ENCODE peak calls at places on chromosomes 3 and 15, in five cellular contexts. W is neuronal stem cell, Y is H1, E is mesenchymal stem cell, I is trophoblast cell. R is an unnamed sample.

GRCh38 chr15:96701443-96701842 is 370.9 kb downstream of the NR2F2 start:
- DNase-seq in W (no peak), Y (no peak), E (no peak), I (no peak), R (no peak)

GRCh38 chr15:56428821-56429458 is 36.0 kb downstream of the MNS1 start:
- DNase-seq in W (peak), Y (no peak), E (peak), I (peak), R (no peak)

GRCh38 chr3:156449712-156450574 is 105.0 kb downstream of the SSR3 start:
- DNase-seq in W (no peak), Y (no peak), E (peak), I (peak), R (no peak)

GRCh38 chr15:85024509-85025336 is 43.1 kb downstream of the PDE8A start:
- DNase-seq in W (no peak), Y (no peak), E (peak), I (no peak), R (no peak)

GRCh38 chr3:188670446-188670845 is 501.3 kb upstream of the TPRG1 start:
- DNase-seq in W (no peak), Y (no peak), E (no peak), I (no peak), R (no peak)

GRCh38 chr15:69095280-69095679 is 65.2 kb upstream of the GLCE start:
- DNase-seq in W (no peak), Y (no peak), E (no peak), I (no peak), R (no peak)

GRCh38 chr15:60899322-60899966 is 329.7 kb downstream of the RORA start:
- DNase-seq in W (no peak), Y (no peak), E (no peak), I (no peak), R (no peak)

GRCh38 chr3:107124885-107125284 is 252.4 kb upstream of the CCDC54 start:
- DNase-seq in W (no peak), Y (no peak), E (peak), I (peak), R (no peak)

DNA sequence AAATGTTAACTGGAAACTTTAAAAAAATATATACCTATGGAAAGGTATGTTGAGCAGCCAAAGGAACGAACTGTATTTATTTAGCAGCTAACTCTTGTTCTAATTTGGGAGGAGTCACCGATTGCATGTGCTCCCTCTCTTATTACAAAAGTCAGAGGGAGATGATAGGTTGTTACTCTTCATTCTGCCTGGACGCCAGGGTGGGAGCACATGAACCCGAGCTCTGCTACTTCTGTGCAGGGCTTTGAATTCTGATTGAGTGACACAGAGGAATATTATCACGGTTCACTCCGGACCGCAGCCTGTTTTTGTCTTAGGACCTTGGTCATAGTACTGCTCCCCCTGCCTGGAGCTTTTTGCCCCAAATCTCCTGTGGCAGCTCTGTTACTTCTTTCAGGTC is 36.9 kb upstream of the LRIG1 start:
- DNase-seq in W (no peak), Y (no peak), E (no peak), I (no peak), R (no peak)
- H2BK12ac ChIP-seq in W (no peak), Y (no peak), E (no peak), I (no peak), R (no peak)

GRCh38 chr3:97838393-97838792 is 16.6 kb downstream of the CRYBG3 start:
- DNase-seq in W (no peak), Y (no peak), E (no peak), I (peak), R (no peak)
- H3K4ac ChIP-seq in W (no peak), Y (no peak), E (no peak), I (no peak), R (no peak)

GRCh38 chr3:99505200-99505599 is 133.2 kb upstream of the COL8A1 start:
- DNase-seq in W (no peak), Y (no peak), E (peak), I (no peak), R (no peak)

GRCh38 chr3:99503350-99503749 is 135.0 kb upstream of the COL8A1 start:
- DNase-seq in W (no peak), Y (no peak), E (peak), I (no peak), R (no peak)

GRCh38 chr3:99504258-99504657 is 134.1 kb upstream of the COL8A1 start:
- DNase-seq in W (no peak), Y (no peak), E (peak), I (peak), R (no peak)

GRCh38 chr3:99500485-99500884 is 137.9 kb upstream of the COL8A1 start:
- DNase-seq in W (no peak), Y (no peak), E (no peak), I (no peak), R (no peak)

DNA sequence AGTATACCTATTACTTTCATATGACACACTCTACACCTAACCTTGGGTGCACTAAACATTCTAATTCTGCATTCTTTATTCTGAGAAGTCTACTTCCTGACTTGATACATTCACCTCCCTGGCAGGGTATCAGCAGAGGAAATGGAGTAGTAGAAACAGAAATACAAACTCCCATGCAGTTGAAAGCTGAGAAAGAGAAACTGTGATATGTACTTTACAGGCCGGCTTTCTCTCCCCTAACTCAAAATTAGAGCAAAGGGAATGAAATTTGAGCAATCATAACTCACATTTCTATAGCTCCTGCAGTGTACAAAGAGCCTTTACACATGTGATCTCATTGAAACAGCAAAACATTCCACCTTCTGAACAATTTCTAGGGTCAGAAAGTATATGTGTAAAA is 135.5 kb upstream of the COL8A1 start:
- DNase-seq in W (no peak), Y (no peak), E (no peak), I (no peak), R (no peak)
- H3K18ac ChIP-seq in W (no peak), Y (no peak), E (no peak), I (no peak), R (no peak)

DNA sequence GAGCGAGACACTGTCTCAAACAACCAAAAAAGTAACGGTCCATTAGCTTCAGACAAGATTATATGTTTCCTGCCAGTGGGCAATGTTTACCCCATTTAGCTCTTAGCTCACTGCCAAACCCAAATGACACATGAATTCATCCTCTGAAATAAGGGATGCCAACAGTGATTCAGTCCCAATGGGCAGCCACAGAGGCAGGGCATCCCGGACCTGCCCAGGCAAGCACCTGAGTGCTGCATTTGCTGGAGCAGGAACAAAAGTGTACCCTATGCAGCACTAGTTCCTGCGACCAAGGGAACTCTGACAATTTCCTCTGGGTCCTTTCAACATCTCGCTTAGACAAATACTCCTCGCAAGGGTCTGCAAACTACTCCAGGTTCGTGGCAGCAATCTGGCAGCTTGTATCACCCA is 8.0 kb downstream of the IP6K2 start:
- DNase-seq in W (no peak), Y (no peak), E (no peak), I (no peak), R (no peak)
- H2BK12ac ChIP-seq in W (no peak), Y (no peak), E (no peak), I (no peak), R (no peak)

DNA sequence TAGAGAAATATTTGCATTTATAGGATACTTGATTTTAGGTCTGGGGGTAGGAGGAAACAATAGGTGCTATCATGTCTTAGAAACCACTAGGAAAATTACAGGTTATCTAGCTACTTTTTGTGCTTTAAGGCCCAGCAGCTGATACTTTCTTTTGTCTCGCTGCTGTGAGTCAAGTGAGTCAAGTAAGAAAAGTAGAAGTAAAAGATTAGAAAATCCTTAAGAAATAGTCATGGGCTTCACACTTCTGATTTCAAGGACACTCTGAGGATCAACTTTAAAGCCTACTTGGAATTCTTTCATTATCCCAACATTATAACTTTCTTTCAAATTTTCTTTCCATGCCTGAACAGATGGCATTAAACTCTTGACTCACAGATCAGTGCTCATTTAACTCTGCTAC is 95.2 kb upstream of the RBMS3 start:
- DNase-seq in W (no peak), Y (no peak), E (peak), I (no peak), R (no peak)
- H3K4ac ChIP-seq in W (no peak), Y (no peak), E (no peak), I (no peak), R (no peak)

DNA sequence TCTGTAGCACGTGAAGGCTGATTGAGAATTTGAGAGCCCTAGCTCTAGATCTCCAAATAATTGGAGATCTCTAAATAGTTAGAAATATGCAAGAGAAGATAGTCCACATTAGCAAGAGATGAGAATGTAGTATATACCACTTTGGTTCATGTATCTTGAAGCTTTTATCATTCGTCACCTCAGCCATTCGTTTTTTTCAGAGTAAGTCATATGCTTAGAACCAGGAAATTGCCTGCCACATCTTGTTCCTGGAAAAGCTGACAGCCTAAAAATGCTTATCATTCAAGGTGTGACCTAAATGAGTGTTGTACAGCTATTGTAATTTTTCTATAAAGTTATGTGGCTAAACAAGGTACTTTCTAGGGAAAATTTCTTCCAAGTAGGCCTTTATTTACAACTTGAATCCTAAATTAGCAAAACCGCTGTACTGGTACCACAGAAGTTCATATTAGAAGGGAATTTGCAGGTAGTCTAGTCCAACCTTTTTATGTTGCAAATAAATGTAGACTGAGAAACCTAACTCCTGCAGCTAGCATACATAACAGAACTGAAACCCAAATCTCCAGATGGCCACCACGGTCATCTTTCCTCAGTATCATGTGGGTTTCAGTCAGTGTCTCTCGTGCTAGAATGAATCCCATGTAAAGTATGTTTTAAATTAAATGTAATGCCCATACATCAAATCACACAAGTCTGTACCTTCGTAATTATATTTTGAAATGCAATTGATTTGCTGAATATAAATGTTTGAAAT is 48.6 kb downstream of the FNDC3B start:
- DNase-seq in W (no peak), Y (no peak), E (no peak), I (peak), R (no peak)
- H3K18ac ChIP-seq in W (no peak), Y (no peak), E (no peak), I (no peak), R (no peak)

GRCh38 chr3:49327485-49327884 is 12.4 kb downstream of the USP4 start:
- DNase-seq in W (no peak), Y (no peak), E (no peak), I (peak), R (no peak)
- H2BK12ac ChIP-seq in W (no peak), Y (no peak), E (no peak), I (no peak), R (no peak)

DNA sequence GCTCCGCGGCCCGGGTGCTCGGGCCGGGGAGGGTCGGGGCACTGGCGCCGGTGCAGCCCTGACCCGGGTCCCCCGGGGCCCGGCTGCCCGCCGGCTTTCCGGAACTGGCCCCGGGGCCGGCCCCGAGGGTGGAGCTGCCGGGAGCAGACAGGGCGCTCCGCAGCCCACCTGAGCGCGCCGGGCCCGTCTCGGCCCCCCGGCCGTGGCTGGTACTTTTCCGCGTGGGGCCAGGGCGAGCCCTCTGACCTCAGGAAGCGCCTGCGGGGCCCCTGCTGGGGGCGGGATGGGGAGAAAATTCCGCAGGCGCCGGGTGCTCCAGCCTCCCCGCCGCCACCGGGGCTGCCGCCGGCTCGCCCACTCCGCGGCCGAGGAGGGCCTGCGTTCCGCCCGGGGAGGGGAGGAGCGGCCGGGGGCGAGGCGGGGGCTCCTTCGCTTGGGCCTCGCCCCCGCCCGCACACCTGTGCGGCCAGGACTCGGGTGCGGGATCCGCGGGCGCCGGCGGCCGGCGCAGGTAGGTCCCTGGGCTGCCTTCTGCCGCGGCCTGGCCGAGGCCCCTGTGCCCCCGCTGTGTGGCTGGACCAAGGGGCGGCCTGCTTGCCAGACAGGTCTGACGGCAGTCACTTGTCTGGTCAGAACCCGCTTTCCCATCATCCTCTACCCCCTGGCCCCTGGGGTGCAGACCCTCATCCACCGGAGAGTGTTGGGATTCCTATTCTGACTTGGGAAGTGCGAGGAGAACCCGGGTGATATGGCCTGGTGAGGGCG is 3.5 kb downstream of the FURIN start:
- DNase-seq in W (no peak), Y (no peak), E (peak), I (peak), R (peak)
- H3K4ac ChIP-seq in W (no peak), Y (no peak), E (peak), I (peak), R (no peak)